ENCODE peak calls at places on chromosomes 12 and 14, in eight cellular contexts. One of them, this sample, is unnamed.

GRCh38 chr12:57242329-57242690 is 8.7 kb downstream of the STAC3 start:
- DNase-seq in activated T-helper 9 cell treated with anti-CD3 and anti-CD28 coated beads, Interleukin-2, amount 50 U/mL, for 16 hours: no peak
- DNase-seq in NCI-H1092: peak; percentile 55
- DNase-seq in HTR-8/SVneo: no peak
- DNase-seq in progenitor cell of endocrine pancreas: no peak
- DNase-seq in stimulated activated CD8-positive, alpha-beta memory T cell treated with anti-CD3 and anti-CD28 coated beads, Interleukin-7, amount 100 ng/mL, for 4 hours: no peak
- DNase-seq in NCI-H2081: peak; percentile 78
- DNase-seq in naive thymus-derived CD8-positive, alpha-beta T cell: no peak
- DNase-seq in this sample: no peak

GRCh38 chr12:4214912-4215861 is 58.4 kb upstream of the CCND2 start:
- DNase-seq in NCI-H1092: no peak
- DNase-seq in HTR-8/SVneo: no peak
- DNase-seq in naive thymus-derived CD8-positive, alpha-beta T cell: peak; percentile 33
- DNase-seq in activated T-helper 9 cell treated with anti-CD3 and anti-CD28 coated beads, Interleukin-2, amount 50 U/mL, for 16 hours: no peak
- DNase-seq in stimulated activated CD8-positive, alpha-beta memory T cell treated with anti-CD3 and anti-CD28 coated beads, Interleukin-7, amount 100 ng/mL, for 4 hours: peak; percentile 16
- DNase-seq in NCI-H2081: no peak
- DNase-seq in progenitor cell of endocrine pancreas: peak; percentile 8
- DNase-seq in this sample: no peak

GRCh38 chr12:92108651-92109050 is 37.0 kb downstream of the BTG1 start:
- DNase-seq in naive thymus-derived CD8-positive, alpha-beta T cell: no peak
- DNase-seq in NCI-H1092: no peak
- DNase-seq in activated T-helper 9 cell treated with anti-CD3 and anti-CD28 coated beads, Interleukin-2, amount 50 U/mL, for 16 hours: no peak
- DNase-seq in HTR-8/SVneo: no peak
- DNase-seq in progenitor cell of endocrine pancreas: no peak
- DNase-seq in stimulated activated CD8-positive, alpha-beta memory T cell treated with anti-CD3 and anti-CD28 coated beads, Interleukin-7, amount 100 ng/mL, for 4 hours: no peak
- DNase-seq in NCI-H2081: no peak
- DNase-seq in this sample: no peak

GRCh38 chr12:75834591-75834990 is 197.0 kb downstream of the PHLDA1 start:
- DNase-seq in progenitor cell of endocrine pancreas: no peak
- DNase-seq in stimulated activated CD8-positive, alpha-beta memory T cell treated with anti-CD3 and anti-CD28 coated beads, Interleukin-7, amount 100 ng/mL, for 4 hours: no peak
- DNase-seq in naive thymus-derived CD8-positive, alpha-beta T cell: no peak
- DNase-seq in NCI-H1092: no peak
- DNase-seq in activated T-helper 9 cell treated with anti-CD3 and anti-CD28 coated beads, Interleukin-2, amount 50 U/mL, for 16 hours: no peak
- DNase-seq in NCI-H2081: no peak
- DNase-seq in HTR-8/SVneo: no peak
- DNase-seq in this sample: no peak

GRCh38 chr12:131076791-131077747 is 123.4 kb downstream of the ADGRD1 start:
- DNase-seq in NCI-H1092: no peak
- DNase-seq in naive thymus-derived CD8-positive, alpha-beta T cell: no peak
- DNase-seq in HTR-8/SVneo: no peak
- DNase-seq in NCI-H2081: no peak
- DNase-seq in activated T-helper 9 cell treated with anti-CD3 and anti-CD28 coated beads, Interleukin-2, amount 50 U/mL, for 16 hours: no peak
- DNase-seq in stimulated activated CD8-positive, alpha-beta memory T cell treated with anti-CD3 and anti-CD28 coated beads, Interleukin-7, amount 100 ng/mL, for 4 hours: no peak
- DNase-seq in progenitor cell of endocrine pancreas: no peak
- DNase-seq in this sample: no peak

GRCh38 chr12:95975491-95975890 is 20.7 kb downstream of the HAL start:
- DNase-seq in activated T-helper 9 cell treated with anti-CD3 and anti-CD28 coated beads, Interleukin-2, amount 50 U/mL, for 16 hours: no peak
- DNase-seq in NCI-H1092: no peak
- DNase-seq in progenitor cell of endocrine pancreas: no peak
- DNase-seq in HTR-8/SVneo: no peak
- DNase-seq in naive thymus-derived CD8-positive, alpha-beta T cell: no peak
- DNase-seq in stimulated activated CD8-positive, alpha-beta memory T cell treated with anti-CD3 and anti-CD28 coated beads, Interleukin-7, amount 100 ng/mL, for 4 hours: no peak
- DNase-seq in NCI-H2081: no peak
- DNase-seq in this sample: no peak

GRCh38 chr14:50059773-50060629 is 56.4 kb downstream of the VCPKMT start:
- DNase-seq in stimulated activated CD8-positive, alpha-beta memory T cell treated with anti-CD3 and anti-CD28 coated beads, Interleukin-7, amount 100 ng/mL, for 4 hours: no peak
- DNase-seq in progenitor cell of endocrine pancreas: no peak
- DNase-seq in HTR-8/SVneo: no peak
- DNase-seq in NCI-H1092: peak; percentile 24
- DNase-seq in activated T-helper 9 cell treated with anti-CD3 and anti-CD28 coated beads, Interleukin-2, amount 50 U/mL, for 16 hours: no peak
- DNase-seq in naive thymus-derived CD8-positive, alpha-beta T cell: no peak
- DNase-seq in NCI-H2081: peak; percentile 29
- DNase-seq in this sample: no peak

GRCh38 chr12:13379531-13379930 is 183.0 kb downstream of the EMP1 start:
- DNase-seq in stimulated activated CD8-positive, alpha-beta memory T cell treated with anti-CD3 and anti-CD28 coated beads, Interleukin-7, amount 100 ng/mL, for 4 hours: no peak
- DNase-seq in naive thymus-derived CD8-positive, alpha-beta T cell: no peak
- DNase-seq in activated T-helper 9 cell treated with anti-CD3 and anti-CD28 coated beads, Interleukin-2, amount 50 U/mL, for 16 hours: no peak
- DNase-seq in NCI-H2081: no peak
- DNase-seq in HTR-8/SVneo: no peak
- DNase-seq in progenitor cell of endocrine pancreas: no peak
- DNase-seq in NCI-H1092: no peak
- DNase-seq in this sample: no peak

GRCh38 chr14:77301103-77301502 is 19.6 kb downstream of the POMT2 start:
- DNase-seq in activated T-helper 9 cell treated with anti-CD3 and anti-CD28 coated beads, Interleukin-2, amount 50 U/mL, for 16 hours: peak; percentile 19
- DNase-seq in stimulated activated CD8-positive, alpha-beta memory T cell treated with anti-CD3 and anti-CD28 coated beads, Interleukin-7, amount 100 ng/mL, for 4 hours: peak; percentile 12
- DNase-seq in NCI-H1092: peak; percentile 55
- DNase-seq in NCI-H2081: peak; percentile 53
- DNase-seq in naive thymus-derived CD8-positive, alpha-beta T cell: peak; percentile 33
- DNase-seq in progenitor cell of endocrine pancreas: peak; percentile 59
- DNase-seq in HTR-8/SVneo: peak; percentile 81
- DNase-seq in this sample: peak; percentile 90

GRCh38 chr12:100024974-100025555 is 40.3 kb upstream of the ANKS1B start:
- DNase-seq in NCI-H2081: no peak
- DNase-seq in stimulated activated CD8-positive, alpha-beta memory T cell treated with anti-CD3 and anti-CD28 coated beads, Interleukin-7, amount 100 ng/mL, for 4 hours: no peak
- DNase-seq in progenitor cell of endocrine pancreas: no peak
- DNase-seq in naive thymus-derived CD8-positive, alpha-beta T cell: no peak
- DNase-seq in HTR-8/SVneo: no peak
- DNase-seq in activated T-helper 9 cell treated with anti-CD3 and anti-CD28 coated beads, Interleukin-2, amount 50 U/mL, for 16 hours: no peak
- DNase-seq in NCI-H1092: no peak
- DNase-seq in this sample: no peak

GRCh38 chr12:52682938-52683574 is 2.8 kb upstream of the KRT1 start:
- DNase-seq in stimulated activated CD8-positive, alpha-beta memory T cell treated with anti-CD3 and anti-CD28 coated beads, Interleukin-7, amount 100 ng/mL, for 4 hours: no peak
- DNase-seq in progenitor cell of endocrine pancreas: no peak
- DNase-seq in NCI-H1092: no peak
- DNase-seq in activated T-helper 9 cell treated with anti-CD3 and anti-CD28 coated beads, Interleukin-2, amount 50 U/mL, for 16 hours: no peak
- DNase-seq in NCI-H2081: no peak
- DNase-seq in naive thymus-derived CD8-positive, alpha-beta T cell: no peak
- DNase-seq in HTR-8/SVneo: no peak
- DNase-seq in this sample: no peak

GRCh38 chr14:61484011-61484410 is 162.6 kb downstream of the PRKCH start:
- DNase-seq in progenitor cell of endocrine pancreas: no peak
- DNase-seq in HTR-8/SVneo: no peak
- DNase-seq in stimulated activated CD8-positive, alpha-beta memory T cell treated with anti-CD3 and anti-CD28 coated beads, Interleukin-7, amount 100 ng/mL, for 4 hours: no peak
- DNase-seq in NCI-H2081: no peak
- DNase-seq in NCI-H1092: no peak
- DNase-seq in activated T-helper 9 cell treated with anti-CD3 and anti-CD28 coated beads, Interleukin-2, amount 50 U/mL, for 16 hours: no peak
- DNase-seq in naive thymus-derived CD8-positive, alpha-beta T cell: no peak
- DNase-seq in this sample: no peak

GRCh38 chr12:45648070-45648469 is 81.4 kb upstream of the ARID2 start:
- DNase-seq in HTR-8/SVneo: no peak
- DNase-seq in progenitor cell of endocrine pancreas: no peak
- DNase-seq in stimulated activated CD8-positive, alpha-beta memory T cell treated with anti-CD3 and anti-CD28 coated beads, Interleukin-7, amount 100 ng/mL, for 4 hours: no peak
- DNase-seq in NCI-H2081: no peak
- DNase-seq in naive thymus-derived CD8-positive, alpha-beta T cell: no peak
- DNase-seq in NCI-H1092: no peak
- DNase-seq in activated T-helper 9 cell treated with anti-CD3 and anti-CD28 coated beads, Interleukin-2, amount 50 U/mL, for 16 hours: no peak
- DNase-seq in this sample: no peak

GRCh38 chr14:99194136-99194535 is 77.9 kb downstream of the BCL11B start:
- DNase-seq in progenitor cell of endocrine pancreas: no peak
- DNase-seq in HTR-8/SVneo: no peak
- DNase-seq in naive thymus-derived CD8-positive, alpha-beta T cell: no peak
- DNase-seq in NCI-H1092: no peak
- DNase-seq in stimulated activated CD8-positive, alpha-beta memory T cell treated with anti-CD3 and anti-CD28 coated beads, Interleukin-7, amount 100 ng/mL, for 4 hours: no peak
- DNase-seq in NCI-H2081: no peak
- DNase-seq in activated T-helper 9 cell treated with anti-CD3 and anti-CD28 coated beads, Interleukin-2, amount 50 U/mL, for 16 hours: no peak
- DNase-seq in this sample: no peak

GRCh38 chr12:95057431-95057830 is 16.0 kb downstream of the NR2C1 start:
- DNase-seq in progenitor cell of endocrine pancreas: no peak
- DNase-seq in NCI-H2081: no peak
- DNase-seq in HTR-8/SVneo: no peak
- DNase-seq in stimulated activated CD8-positive, alpha-beta memory T cell treated with anti-CD3 and anti-CD28 coated beads, Interleukin-7, amount 100 ng/mL, for 4 hours: no peak
- DNase-seq in activated T-helper 9 cell treated with anti-CD3 and anti-CD28 coated beads, Interleukin-2, amount 50 U/mL, for 16 hours: no peak
- DNase-seq in naive thymus-derived CD8-positive, alpha-beta T cell: no peak
- DNase-seq in NCI-H1092: no peak
- DNase-seq in this sample: no peak

This sample was measured in H1.